ENCODE peak calls at places on chromosomes 6 and 20, in ten cellular contexts. One of them, this sample, is unnamed.

GRCh38 chr6:129641344-129641743 is 68.6 kb downstream of the ARHGAP18 start:
- DNase-seq in ovary: no peak
- DNase-seq in activated CD8-positive, alpha-beta memory T cell treated with anti-CD3 and anti-CD28 coated beads, Interleukin-2, amount 10 ng/mL, durations not matched to agents 7 days and 5 days: no peak
- DNase-seq in dermis blood vessel endothelial cell: no peak
- DNase-seq in hypothalamus: no peak
- DNase-seq in RPMI8226: no peak
- DNase-seq in glomerular endothelial cell: no peak
- DNase-seq in stimulated activated CD4-positive, alpha-beta T cell treated with anti-CD3 and anti-CD28 coated beads, Interleukin-4, amount 100 ng/mL, for 1 hour: no peak
- DNase-seq in RCC 7860: peak
- DNase-seq in ACHN: no peak
- DNase-seq in this sample: no peak

GRCh38 chr6:50815436-50816114 is 3.1 kb upstream of the TFAP2B start:
- DNase-seq in ovary: no peak
- DNase-seq in activated CD8-positive, alpha-beta memory T cell treated with anti-CD3 and anti-CD28 coated beads, Interleukin-2, amount 10 ng/mL, durations not matched to agents 7 days and 5 days: no peak
- DNase-seq in dermis blood vessel endothelial cell: peak
- DNase-seq in hypothalamus: no peak
- DNase-seq in RPMI8226: no peak
- DNase-seq in glomerular endothelial cell: peak
- DNase-seq in stimulated activated CD4-positive, alpha-beta T cell treated with anti-CD3 and anti-CD28 coated beads, Interleukin-4, amount 100 ng/mL, for 1 hour: no peak
- DNase-seq in RCC 7860: peak
- DNase-seq in ACHN: peak
- DNase-seq in this sample: no peak

GRCh38 chr6:12456343-12456742 is 166.2 kb downstream of the EDN1 start:
- DNase-seq in ovary: no peak
- DNase-seq in activated CD8-positive, alpha-beta memory T cell treated with anti-CD3 and anti-CD28 coated beads, Interleukin-2, amount 10 ng/mL, durations not matched to agents 7 days and 5 days: no peak
- DNase-seq in dermis blood vessel endothelial cell: no peak
- DNase-seq in hypothalamus: no peak
- DNase-seq in RPMI8226: no peak
- DNase-seq in glomerular endothelial cell: no peak
- DNase-seq in stimulated activated CD4-positive, alpha-beta T cell treated with anti-CD3 and anti-CD28 coated beads, Interleukin-4, amount 100 ng/mL, for 1 hour: no peak
- DNase-seq in RCC 7860: no peak
- DNase-seq in ACHN: no peak
- DNase-seq in this sample: no peak

GRCh38 chr6:79833264-79833663 is 114.1 kb downstream of the ELOVL4 start:
- DNase-seq in ovary: no peak
- DNase-seq in activated CD8-positive, alpha-beta memory T cell treated with anti-CD3 and anti-CD28 coated beads, Interleukin-2, amount 10 ng/mL, durations not matched to agents 7 days and 5 days: no peak
- DNase-seq in dermis blood vessel endothelial cell: no peak
- DNase-seq in hypothalamus: no peak
- DNase-seq in RPMI8226: no peak
- DNase-seq in glomerular endothelial cell: no peak
- DNase-seq in stimulated activated CD4-positive, alpha-beta T cell treated with anti-CD3 and anti-CD28 coated beads, Interleukin-4, amount 100 ng/mL, for 1 hour: no peak
- DNase-seq in RCC 7860: no peak
- DNase-seq in ACHN: no peak
- DNase-seq in this sample: no peak

GRCh38 chr20:58244517-58245030 is 16.1 kb upstream of the ANKRD60 start:
- DNase-seq in ovary: no peak
- DNase-seq in activated CD8-positive, alpha-beta memory T cell treated with anti-CD3 and anti-CD28 coated beads, Interleukin-2, amount 10 ng/mL, durations not matched to agents 7 days and 5 days: peak
- DNase-seq in dermis blood vessel endothelial cell: no peak
- DNase-seq in hypothalamus: no peak
- DNase-seq in RPMI8226: no peak
- DNase-seq in glomerular endothelial cell: no peak
- DNase-seq in stimulated activated CD4-positive, alpha-beta T cell treated with anti-CD3 and anti-CD28 coated beads, Interleukin-4, amount 100 ng/mL, for 1 hour: no peak
- DNase-seq in RCC 7860: no peak
- DNase-seq in ACHN: no peak
- DNase-seq in this sample: no peak

GRCh38 chr6:169700296-169700695 is 1.5 kb downstream of the WDR27 start:
- DNase-seq in ovary: no peak
- DNase-seq in activated CD8-positive, alpha-beta memory T cell treated with anti-CD3 and anti-CD28 coated beads, Interleukin-2, amount 10 ng/mL, durations not matched to agents 7 days and 5 days: no peak
- DNase-seq in dermis blood vessel endothelial cell: peak
- DNase-seq in hypothalamus: no peak
- DNase-seq in RPMI8226: no peak
- DNase-seq in glomerular endothelial cell: no peak
- DNase-seq in stimulated activated CD4-positive, alpha-beta T cell treated with anti-CD3 and anti-CD28 coated beads, Interleukin-4, amount 100 ng/mL, for 1 hour: no peak
- DNase-seq in RCC 7860: no peak
- DNase-seq in ACHN: peak
- DNase-seq in this sample: no peak

GRCh38 chr20:15756001-15756400 is 817.2 kb downstream of the KIF16B start:
- DNase-seq in ovary: no peak
- DNase-seq in activated CD8-positive, alpha-beta memory T cell treated with anti-CD3 and anti-CD28 coated beads, Interleukin-2, amount 10 ng/mL, durations not matched to agents 7 days and 5 days: no peak
- DNase-seq in dermis blood vessel endothelial cell: no peak
- DNase-seq in hypothalamus: peak
- DNase-seq in RPMI8226: no peak
- DNase-seq in glomerular endothelial cell: no peak
- DNase-seq in stimulated activated CD4-positive, alpha-beta T cell treated with anti-CD3 and anti-CD28 coated beads, Interleukin-4, amount 100 ng/mL, for 1 hour: no peak
- DNase-seq in RCC 7860: no peak
- DNase-seq in ACHN: no peak
- DNase-seq in this sample: no peak

GRCh38 chr20:49865559-49865958 is 49.8 kb downstream of the SPATA2 start:
- DNase-seq in ovary: no peak
- DNase-seq in activated CD8-positive, alpha-beta memory T cell treated with anti-CD3 and anti-CD28 coated beads, Interleukin-2, amount 10 ng/mL, durations not matched to agents 7 days and 5 days: no peak
- DNase-seq in dermis blood vessel endothelial cell: peak
- DNase-seq in hypothalamus: no peak
- DNase-seq in RPMI8226: no peak
- DNase-seq in glomerular endothelial cell: no peak
- DNase-seq in stimulated activated CD4-positive, alpha-beta T cell treated with anti-CD3 and anti-CD28 coated beads, Interleukin-4, amount 100 ng/mL, for 1 hour: no peak
- DNase-seq in RCC 7860: no peak
- DNase-seq in ACHN: no peak
- DNase-seq in this sample: no peak

GRCh38 chr20:44219791-44220190 is 9.2 kb upstream of the OSER1 start:
- DNase-seq in ovary: no peak
- DNase-seq in activated CD8-positive, alpha-beta memory T cell treated with anti-CD3 and anti-CD28 coated beads, Interleukin-2, amount 10 ng/mL, durations not matched to agents 7 days and 5 days: no peak
- DNase-seq in dermis blood vessel endothelial cell: no peak
- DNase-seq in hypothalamus: no peak
- DNase-seq in RPMI8226: no peak
- DNase-seq in glomerular endothelial cell: no peak
- DNase-seq in stimulated activated CD4-positive, alpha-beta T cell treated with anti-CD3 and anti-CD28 coated beads, Interleukin-4, amount 100 ng/mL, for 1 hour: no peak
- DNase-seq in RCC 7860: no peak
- DNase-seq in ACHN: no peak
- DNase-seq in this sample: no peak

GRCh38 chr6:106976270-106976669 is 1.7 kb upstream of the CD24 start:
- DNase-seq in ovary: no peak
- DNase-seq in activated CD8-positive, alpha-beta memory T cell treated with anti-CD3 and anti-CD28 coated beads, Interleukin-2, amount 10 ng/mL, durations not matched to agents 7 days and 5 days: no peak
- DNase-seq in dermis blood vessel endothelial cell: no peak
- DNase-seq in hypothalamus: no peak
- DNase-seq in RPMI8226: no peak
- DNase-seq in glomerular endothelial cell: no peak
- DNase-seq in stimulated activated CD4-positive, alpha-beta T cell treated with anti-CD3 and anti-CD28 coated beads, Interleukin-4, amount 100 ng/mL, for 1 hour: no peak
- DNase-seq in RCC 7860: no peak
- DNase-seq in ACHN: peak
- DNase-seq in this sample: no peak

GRCh38 chr20:23666189-23666588 is 22.6 kb downstream of the CST4 start:
- DNase-seq in ovary: no peak
- DNase-seq in activated CD8-positive, alpha-beta memory T cell treated with anti-CD3 and anti-CD28 coated beads, Interleukin-2, amount 10 ng/mL, durations not matched to agents 7 days and 5 days: no peak
- DNase-seq in dermis blood vessel endothelial cell: peak
- DNase-seq in hypothalamus: no peak
- DNase-seq in RPMI8226: no peak
- DNase-seq in glomerular endothelial cell: no peak
- DNase-seq in stimulated activated CD4-positive, alpha-beta T cell treated with anti-CD3 and anti-CD28 coated beads, Interleukin-4, amount 100 ng/mL, for 1 hour: no peak
- DNase-seq in RCC 7860: no peak
- DNase-seq in ACHN: peak
- DNase-seq in this sample: no peak

GRCh38 chr20:15951711-15952110 is 621.5 kb downstream of the KIF16B start:
- DNase-seq in ovary: no peak
- DNase-seq in activated CD8-positive, alpha-beta memory T cell treated with anti-CD3 and anti-CD28 coated beads, Interleukin-2, amount 10 ng/mL, durations not matched to agents 7 days and 5 days: no peak
- DNase-seq in dermis blood vessel endothelial cell: no peak
- DNase-seq in hypothalamus: no peak
- DNase-seq in RPMI8226: no peak
- DNase-seq in glomerular endothelial cell: no peak
- DNase-seq in stimulated activated CD4-positive, alpha-beta T cell treated with anti-CD3 and anti-CD28 coated beads, Interleukin-4, amount 100 ng/mL, for 1 hour: no peak
- DNase-seq in RCC 7860: no peak
- DNase-seq in ACHN: no peak
- DNase-seq in this sample: no peak

GRCh38 chr20:32333988-32334885 is 23.9 kb upstream of the ASXL1 start:
- DNase-seq in ovary: no peak
- DNase-seq in activated CD8-positive, alpha-beta memory T cell treated with anti-CD3 and anti-CD28 coated beads, Interleukin-2, amount 10 ng/mL, durations not matched to agents 7 days and 5 days: peak
- DNase-seq in dermis blood vessel endothelial cell: peak
- DNase-seq in hypothalamus: no peak
- DNase-seq in RPMI8226: no peak
- DNase-seq in glomerular endothelial cell: no peak
- DNase-seq in stimulated activated CD4-positive, alpha-beta T cell treated with anti-CD3 and anti-CD28 coated beads, Interleukin-4, amount 100 ng/mL, for 1 hour: peak
- DNase-seq in RCC 7860: no peak
- DNase-seq in ACHN: no peak
- DNase-seq in this sample: peak

GRCh38 chr20:31693402-31693801 is 29.3 kb downstream of the BCL2L1 start:
- DNase-seq in ovary: no peak
- DNase-seq in activated CD8-positive, alpha-beta memory T cell treated with anti-CD3 and anti-CD28 coated beads, Interleukin-2, amount 10 ng/mL, durations not matched to agents 7 days and 5 days: no peak
- DNase-seq in dermis blood vessel endothelial cell: no peak
- DNase-seq in hypothalamus: no peak
- DNase-seq in RPMI8226: no peak
- DNase-seq in glomerular endothelial cell: no peak
- DNase-seq in stimulated activated CD4-positive, alpha-beta T cell treated with anti-CD3 and anti-CD28 coated beads, Interleukin-4, amount 100 ng/mL, for 1 hour: no peak
- DNase-seq in RCC 7860: no peak
- DNase-seq in ACHN: no peak
- DNase-seq in this sample: no peak

GRCh38 chr6:146875927-146876270 is 277.1 kb downstream of the ADGB start:
- DNase-seq in ovary: no peak
- DNase-seq in activated CD8-positive, alpha-beta memory T cell treated with anti-CD3 and anti-CD28 coated beads, Interleukin-2, amount 10 ng/mL, durations not matched to agents 7 days and 5 days: no peak
- DNase-seq in dermis blood vessel endothelial cell: no peak
- DNase-seq in hypothalamus: no peak
- DNase-seq in RPMI8226: no peak
- DNase-seq in glomerular endothelial cell: no peak
- DNase-seq in stimulated activated CD4-positive, alpha-beta T cell treated with anti-CD3 and anti-CD28 coated beads, Interleukin-4, amount 100 ng/mL, for 1 hour: no peak
- DNase-seq in RCC 7860: no peak
- DNase-seq in ACHN: no peak
- DNase-seq in this sample: no peak

GRCh38 chr20:56628015-56628872 is 862 bp upstream of the TFAP2C start:
- DNase-seq in ovary: no peak
- DNase-seq in activated CD8-positive, alpha-beta memory T cell treated with anti-CD3 and anti-CD28 coated beads, Interleukin-2, amount 10 ng/mL, durations not matched to agents 7 days and 5 days: no peak
- DNase-seq in dermis blood vessel endothelial cell: no peak
- DNase-seq in hypothalamus: no peak
- DNase-seq in RPMI8226: peak
- DNase-seq in glomerular endothelial cell: no peak
- DNase-seq in stimulated activated CD4-positive, alpha-beta T cell treated with anti-CD3 and anti-CD28 coated beads, Interleukin-4, amount 100 ng/mL, for 1 hour: no peak
- DNase-seq in RCC 7860: no peak
- DNase-seq in ACHN: peak
- DNase-seq in this sample: no peak

This sample was measured in lower lobe of right lung.